ENCODE peak calls at places on chromosomes 1 and 21, in four cellular contexts. One of them, this sample, is unnamed.

GRCh38 chr1:47814592-47815436 is 182.4 kb downstream of the TRABD2B start:
- DNase-seq in heart right ventricle: no peak
- DNase-seq in GM19239: no peak
- DNase-seq in A549: no peak
- DNase-seq in this sample: no peak

GRCh38 chr1:224594360-224594759 is 21.8 kb upstream of the CNIH3 start:
- DNase-seq in heart right ventricle: no peak
- DNase-seq in GM19239: no peak
- DNase-seq in A549: no peak
- DNase-seq in this sample: no peak

GRCh38 chr1:179812501-179813292 is 64.9 kb downstream of the TOR1AIP2 start:
- DNase-seq in heart right ventricle: no peak
- DNase-seq in GM19239: no peak
- DNase-seq in A549: no peak
- DNase-seq in this sample: no peak

GRCh38 chr21:44487831-44488230 is 32.5 kb downstream of the LRRC3 start:
- DNase-seq in heart right ventricle: no peak
- DNase-seq in GM19239: no peak
- DNase-seq in A549: peak
- DNase-seq in this sample: no peak

GRCh38 chr1:248872752-248873408 is 14.0 kb upstream of the ZNF692 start:
- DNase-seq in heart right ventricle: peak
- DNase-seq in GM19239: no peak
- DNase-seq in A549: peak
- DNase-seq in this sample: no peak

GRCh38 chr1:216422821-216423529 is at the start of gene USH2A:
- DNase-seq in heart right ventricle: no peak
- DNase-seq in GM19239: no peak
- DNase-seq in A549: no peak
- DNase-seq in this sample: no peak

GRCh38 chr1:107851418-107851817 is 113.6 kb downstream of the VAV3 start:
- DNase-seq in heart right ventricle: no peak
- DNase-seq in GM19239: no peak
- DNase-seq in A549: no peak
- DNase-seq in this sample: no peak

GRCh38 chr1:110262846-110263631 is 52.9 kb downstream of the KCNC4 start:
- DNase-seq in heart right ventricle: no peak
- DNase-seq in GM19239: no peak
- DNase-seq in A549: no peak
- DNase-seq in this sample: no peak

This sample was measured in tibial nerve.